ENCODE peak calls at places on chromosomes 6 and 20, in nine cellular contexts. S, U, T, P, M, C, Z, J and N are unnamed samples.

GRCh38 chr6:149149682-149150081 is 167.8 kb upstream of the TAB2 start:
- DNase-seq in S (no peak), U (no peak), T (no peak), P (no peak), M (no peak), C (no peak), Z (no peak), J (no peak), N (no peak)

GRCh38 chr6:136307351-136307750 is 17.7 kb upstream of the BCLAF1 start:
- DNase-seq in S (no peak), U (no peak), T (no peak), P (no peak), M (no peak), C (no peak), Z (no peak), J (no peak), N (no peak)

GRCh38 chr20:57237006-57237953 is 29.2 kb downstream of the BMP7 start:
- DNase-seq in S (no peak), U (no peak), T (no peak), P (no peak), M (no peak), C (no peak), Z (no peak), J (no peak), N (no peak)

GRCh38 chr6:72939029-72939428 is 286.3 kb downstream of the KHDC1L start:
- DNase-seq in S (no peak), U (no peak), T (no peak), P (no peak), M (no peak), C (no peak), Z (no peak), J (no peak), N (no peak)

GRCh38 chr6:13526718-13527668 is 39.6 kb upstream of the GFOD1 start:
- DNase-seq in S (no peak), U (no peak), T (no peak), P (no peak), M (no peak), C (peak), Z (peak), J (peak), N (peak)

GRCh38 chr6:151862461-151862860 is 55.0 kb downstream of the ESR1 start:
- DNase-seq in S (no peak), U (no peak), T (no peak), P (no peak), M (no peak), C (no peak), Z (no peak), J (no peak), N (no peak)

GRCh38 chr6:25320459-25320858 is 41.3 kb downstream of the CARMIL1 start:
- DNase-seq in S (no peak), U (no peak), T (no peak), P (no peak), M (no peak), C (no peak), Z (no peak), J (no peak), N (no peak)

GRCh38 chr6:98847767-98848538 is 13.6 kb downstream of the POU3F2 start:
- DNase-seq in S (no peak), U (peak), T (no peak), P (no peak), M (no peak), C (no peak), Z (no peak), J (no peak), N (no peak)

GRCh38 chr6:54619102-54619501 is 227.5 kb upstream of the FAM83B start:
- DNase-seq in S (no peak), U (no peak), T (no peak), P (no peak), M (no peak), C (no peak), Z (no peak), J (no peak), N (no peak)

GRCh38 chr6:34243131-34243771 is 5.6 kb downstream of the SMIM29 start:
- DNase-seq in S (no peak), U (no peak), T (peak), P (no peak), M (no peak), C (no peak), Z (no peak), J (no peak), N (no peak)

GRCh38 chr6:170173416-170173990 is 117.4 kb downstream of the DLL1 start:
- DNase-seq in S (peak), U (no peak), T (no peak), P (peak), M (no peak), C (peak), Z (no peak), J (peak), N (peak)

GRCh38 chr6:168291450-168291849 is 28.1 kb downstream of the DACT2 start:
- DNase-seq in S (no peak), U (no peak), T (no peak), P (no peak), M (no peak), C (no peak), Z (no peak), J (no peak), N (no peak)

GRCh38 chr20:51412991-51413471 is 129.5 kb downstream of the NFATC2 start:
- DNase-seq in S (no peak), U (no peak), T (no peak), P (no peak), M (no peak), C (no peak), Z (no peak), J (no peak), N (no peak)

GRCh38 chr20:1702288-1702687 is 44.7 kb upstream of the SIRPG start:
- DNase-seq in S (no peak), U (no peak), T (no peak), P (no peak), M (no peak), C (no peak), Z (no peak), J (no peak), N (peak)

GRCh38 chr20:53926428-53927028 is 143.9 kb downstream of the BCAS1 start:
- DNase-seq in S (no peak), U (no peak), T (peak), P (no peak), M (no peak), C (peak), Z (no peak), J (no peak), N (no peak)

GRCh38 chr6:121592955-121593665 is 157.7 kb downstream of the GJA1 start:
- DNase-seq in S (peak), U (no peak), T (no peak), P (no peak), M (no peak), C (no peak), Z (no peak), J (no peak), N (no peak)

GRCh38 chr6:135630789-135631376 is 133.3 kb upstream of the AHI1 start:
- DNase-seq in S (no peak), U (no peak), T (no peak), P (no peak), M (no peak), C (no peak), Z (no peak), J (peak), N (no peak)

GRCh38 chr20:56765172-56766073 is 136.3 kb downstream of the TFAP2C start:
- DNase-seq in S (no peak), U (no peak), T (no peak), P (peak), M (no peak), C (no peak), Z (no peak), J (no peak), N (no peak)

GRCh38 chr20:34058831-34059230 is 53.2 kb downstream of the EIF2S2 start:
- DNase-seq in S (no peak), U (no peak), T (no peak), P (no peak), M (no peak), C (no peak), Z (no peak), J (no peak), N (no peak)

GRCh38 chr6:107744927-107745326 is 79.2 kb downstream of the SCML4 start:
- DNase-seq in S (no peak), U (no peak), T (no peak), P (no peak), M (no peak), C (no peak), Z (no peak), J (no peak), N (peak)

GRCh38 chr6:96907498-96907897 is 9.8 kb upstream of the NDUFAF4 start:
- DNase-seq in S (peak), U (no peak), T (no peak), P (no peak), M (no peak), C (no peak), Z (no peak), J (no peak), N (no peak)

GRCh38 chr20:62088258-62089127 is 22.8 kb upstream of the TAF4 start:
- DNase-seq in S (no peak), U (no peak), T (peak), P (no peak), M (peak), C (no peak), Z (no peak), J (no peak), N (no peak)

GRCh38 chr20:48621256-48622078 is 206.3 kb downstream of the PREX1 start:
- DNase-seq in S (peak), U (peak), T (peak), P (no peak), M (no peak), C (peak), Z (no peak), J (no peak), N (peak)

GRCh38 chr6:122653094-122653493 is 42.9 kb downstream of the PKIB start:
- DNase-seq in S (no peak), U (no peak), T (peak), P (no peak), M (peak), C (no peak), Z (no peak), J (no peak), N (no peak)

GRCh38 chr20:3354247-3354646 is 53.2 kb downstream of the DNAAF9 start:
- DNase-seq in S (no peak), U (no peak), T (no peak), P (no peak), M (no peak), C (no peak), Z (no peak), J (no peak), N (no peak)

GRCh38 chr20:61559706-61560315 is 307.8 kb downstream of the CDH4 start:
- DNase-seq in S (no peak), U (no peak), T (no peak), P (no peak), M (no peak), C (no peak), Z (no peak), J (no peak), N (no peak)

GRCh38 chr6:24780206-24780605 is 5.5 kb downstream of the GMNN start:
- DNase-seq in S (no peak), U (no peak), T (no peak), P (no peak), M (no peak), C (no peak), Z (no peak), J (no peak), N (no peak)

GRCh38 chr6:13470240-13471140 is 16.9 kb downstream of the GFOD1 start:
- DNase-seq in S (no peak), U (no peak), T (no peak), P (no peak), M (no peak), C (no peak), Z (no peak), J (no peak), N (no peak)

GRCh38 chr6:151015320-151015719 is 149.8 kb downstream of the MTHFD1L start:
- DNase-seq in S (no peak), U (no peak), T (no peak), P (no peak), M (no peak), C (no peak), Z (no peak), J (no peak), N (no peak)

GRCh38 chr6:74768120-74768519 is 437.7 kb downstream of the COL12A1 start:
- DNase-seq in S (peak), U (no peak), T (no peak), P (no peak), M (no peak), C (no peak), Z (no peak), J (no peak), N (no peak)

GRCh38 chr6:73143551-73143950 is 81.7 kb downstream of the KHDC1L start:
- DNase-seq in S (no peak), U (no peak), T (no peak), P (no peak), M (no peak), C (no peak), Z (no peak), J (no peak), N (no peak)

GRCh38 chr6:33694977-33695376 is 16.5 kb downstream of the UQCC2 start:
- DNase-seq in S (no peak), U (no peak), T (no peak), P (no peak), M (no peak), C (no peak), Z (no peak), J (no peak), N (no peak)

GRCh38 chr6:44219053-44219814 is 2.5 kb downstream of the MYMX start:
- DNase-seq in S (peak), U (peak), T (peak), P (peak), M (no peak), C (peak), Z (peak), J (peak), N (peak)

GRCh38 chr6:34664270-34664971 is 32.1 kb downstream of the ILRUN start:
- DNase-seq in S (no peak), U (no peak), T (no peak), P (no peak), M (no peak), C (no peak), Z (no peak), J (no peak), N (no peak)

GRCh38 chr6:148570456-148570855 is 176.4 kb upstream of the UST start:
- DNase-seq in S (no peak), U (no peak), T (peak), P (no peak), M (no peak), C (no peak), Z (no peak), J (no peak), N (no peak)

GRCh38 chr6:340991-341827 is 48.9 kb downstream of the DUSP22 start:
- DNase-seq in S (no peak), U (peak), T (no peak), P (no peak), M (no peak), C (peak), Z (no peak), J (no peak), N (peak)

GRCh38 chr6:109008537-109008950 is 86.1 kb downstream of the SESN1 start:
- DNase-seq in S (no peak), U (no peak), T (no peak), P (no peak), M (no peak), C (no peak), Z (no peak), J (no peak), N (no peak)

GRCh38 chr6:109008061-109008460 is 86.6 kb downstream of the SESN1 start:
- DNase-seq in S (no peak), U (no peak), T (no peak), P (no peak), M (no peak), C (no peak), Z (no peak), J (no peak), N (no peak)

GRCh38 chr6:109010703-109011102 is 83.9 kb downstream of the SESN1 start:
- DNase-seq in S (no peak), U (no peak), T (no peak), P (no peak), M (no peak), C (no peak), Z (no peak), J (no peak), N (no peak)

GRCh38 chr6:109009761-109010612 is 84.7 kb downstream of the SESN1 start:
- DNase-seq in S (no peak), U (no peak), T (no peak), P (no peak), M (no peak), C (no peak), Z (no peak), J (no peak), N (no peak)

GRCh38 chr6:109008951-109009760 is 85.5 kb downstream of the SESN1 start:
- DNase-seq in S (peak), U (peak), T (peak), P (peak), M (peak), C (peak), Z (peak), J (peak), N (peak)
- TF ChIP-seq POLR2A in S (peak), U (peak), T (peak), P (peak), M (peak), C (peak), Z (no peak), J (peak), N (peak)

DNA sequence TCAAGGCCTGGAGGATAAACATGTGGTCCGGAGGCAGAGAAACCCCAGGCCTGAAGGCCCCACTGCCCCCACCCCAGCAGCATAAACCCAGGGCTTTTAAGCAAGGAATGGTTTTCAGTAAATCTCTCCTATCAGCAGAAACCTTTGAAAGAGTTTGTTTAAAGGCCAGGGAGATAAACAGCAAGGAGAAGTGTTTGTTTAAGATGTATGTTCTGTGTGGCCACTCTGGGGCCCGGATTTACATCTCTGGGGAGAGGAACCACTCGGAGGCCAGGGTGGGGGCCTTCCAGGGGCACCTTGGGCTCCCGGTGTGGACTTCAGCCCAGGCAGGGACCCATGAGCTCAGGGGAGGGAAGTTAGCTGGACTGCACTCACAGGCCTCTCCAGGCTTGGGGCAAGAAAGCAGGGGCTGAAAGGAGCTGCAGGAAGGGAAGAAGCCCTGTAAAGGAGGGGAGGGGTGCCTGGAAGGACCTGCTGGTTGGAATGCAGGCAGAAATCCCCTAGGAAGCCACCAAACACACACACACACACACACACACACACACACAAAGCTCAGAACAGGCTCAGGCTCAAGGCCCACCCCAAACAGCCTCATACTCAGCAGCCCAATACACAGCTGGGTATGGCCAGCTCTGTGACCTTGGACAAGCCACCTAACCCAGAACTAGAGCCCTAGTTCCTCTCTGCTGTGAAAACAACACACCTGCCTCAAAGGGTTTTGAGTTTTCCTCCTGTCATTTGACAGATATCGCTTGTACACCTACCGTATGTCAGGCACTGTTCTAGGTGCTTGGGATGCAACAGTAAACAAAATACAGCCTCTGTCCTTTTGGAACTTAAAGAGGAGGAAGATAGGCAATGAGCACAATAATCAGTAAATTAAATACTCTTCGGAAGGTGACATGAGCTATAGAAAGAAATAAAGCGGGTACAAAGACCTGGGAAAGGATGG is 26.2 kb upstream of the FOXP4 start:
- DNase-seq in S (no peak), U (peak), T (no peak), P (no peak), M (no peak), C (no peak), Z (no peak), J (no peak), N (peak)
- TF ChIP-seq POLR2A in S (no peak), U (no peak), T (no peak), P (no peak), M (no peak), C (no peak), Z (no peak), J (no peak), N (no peak)

DNA sequence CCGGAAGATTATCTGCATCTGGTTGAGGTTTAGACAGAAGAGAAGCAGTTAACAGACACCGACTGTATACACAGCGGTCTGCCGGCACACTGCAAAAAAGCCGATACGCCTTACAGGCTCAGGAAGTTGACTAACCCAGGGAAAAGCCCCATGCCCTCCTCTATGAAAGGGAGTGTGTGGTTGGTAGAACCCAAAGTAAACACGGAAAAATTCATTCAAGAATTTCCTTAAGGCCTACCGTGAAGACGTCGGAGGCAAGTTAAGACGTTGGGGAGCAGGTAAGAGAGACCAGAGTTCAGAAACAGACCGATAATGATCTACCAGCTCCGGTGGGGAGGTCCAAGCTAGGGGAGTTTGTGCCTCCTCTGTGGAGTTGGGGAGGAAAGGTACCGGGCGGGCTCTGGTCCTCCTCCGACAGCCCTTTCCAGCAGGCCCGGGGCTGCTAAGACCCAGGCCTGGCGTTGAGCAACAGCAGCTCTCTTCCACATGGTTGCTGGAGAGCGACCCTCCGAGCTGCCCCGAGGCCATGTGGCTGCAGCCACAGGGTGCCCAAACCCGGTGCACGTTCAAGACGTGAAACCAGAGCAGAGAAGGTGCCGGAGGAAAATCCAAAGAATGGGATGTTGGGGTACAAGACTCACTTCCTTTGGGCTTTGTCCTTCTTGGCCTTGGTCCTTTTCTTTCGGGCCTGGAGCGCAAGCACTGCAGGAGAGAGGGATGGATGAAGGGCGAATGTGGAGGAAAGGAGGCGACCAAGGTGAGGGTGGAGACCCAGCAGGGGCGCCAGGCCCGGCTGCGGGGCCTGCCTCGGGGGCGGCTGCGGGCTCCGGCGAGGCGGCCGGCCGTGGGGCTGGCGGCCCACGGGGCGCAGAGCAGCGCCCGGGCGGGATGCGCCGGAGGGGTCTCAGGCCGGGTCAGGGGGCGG is 809 bp downstream of the SRPK1 start:
- DNase-seq in S (peak), U (peak), T (peak), P (peak), M (no peak), C (peak), Z (no peak), J (no peak), N (peak)
- TF ChIP-seq POLR2A in S (no peak), U (no peak), T (no peak), P (peak), M (no peak), C (no peak), Z (no peak), J (no peak), N (no peak)

DNA sequence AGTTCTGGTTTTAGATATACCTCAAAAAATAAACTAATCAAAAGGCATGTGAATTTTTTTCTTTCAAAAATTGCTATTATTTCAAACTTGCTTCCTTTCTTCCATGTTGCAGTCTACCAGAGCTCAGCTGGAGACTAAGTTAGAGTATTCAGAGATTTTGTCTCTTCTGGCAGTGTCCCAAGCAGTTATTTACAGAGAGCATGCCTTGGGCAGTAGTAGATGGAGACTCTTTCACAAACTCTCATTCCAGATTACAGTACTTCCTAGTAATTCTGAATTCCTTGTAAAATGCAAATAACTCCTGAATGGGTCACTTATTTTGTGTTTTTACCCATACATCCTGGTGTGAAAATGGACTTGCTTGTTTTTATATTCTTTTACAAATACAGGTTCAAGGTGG is 703.4 kb downstream of the EPHA7 start:
- DNase-seq in S (no peak), U (no peak), T (no peak), P (no peak), M (no peak), C (no peak), Z (no peak), J (no peak), N (no peak)
- TF ChIP-seq POLR2A in S (no peak), U (no peak), T (no peak), P (no peak), M (no peak), C (no peak), Z (no peak), J (no peak), N (no peak)